ENCODE peak calls at places on chromosomes 1 and 21, in five cellular contexts. One of them, this sample, is unnamed.

GRCh38 chr1:26164036-26164927 is 4.5 kb downstream of the C1orf232 start:
- DNase-seq in fibroblast of mammary gland: peak
- DNase-seq in WERI-Rb-1: peak
- DNase-seq in SJCRH30: no peak
- DNase-seq in MM.1S: peak
- DNase-seq in this sample: no peak

GRCh38 chr1:58442114-58442513 is 104.4 kb downstream of the OMA1 start:
- DNase-seq in fibroblast of mammary gland: peak
- DNase-seq in WERI-Rb-1: no peak
- DNase-seq in SJCRH30: no peak
- DNase-seq in MM.1S: no peak
- DNase-seq in this sample: no peak

GRCh38 chr1:182829285-182829932 is 9.7 kb upstream of the DHX9 start:
- DNase-seq in fibroblast of mammary gland: no peak
- DNase-seq in WERI-Rb-1: no peak
- DNase-seq in SJCRH30: no peak
- DNase-seq in MM.1S: peak
- DNase-seq in this sample: no peak

GRCh38 chr21:41684381-41685245 is 82.2 kb downstream of the RIPK4 start:
- DNase-seq in fibroblast of mammary gland: peak
- DNase-seq in WERI-Rb-1: no peak
- DNase-seq in SJCRH30: peak
- DNase-seq in MM.1S: no peak
- DNase-seq in this sample: no peak

GRCh38 chr1:36467027-36467410 is 2.8 kb upstream of the MRPS15 start:
- DNase-seq in fibroblast of mammary gland: no peak
- DNase-seq in WERI-Rb-1: no peak
- DNase-seq in SJCRH30: no peak
- DNase-seq in MM.1S: no peak
- DNase-seq in this sample: no peak

GRCh38 chr1:108692724-108693655 is 880 bp downstream of the PRPF38B start:
- DNase-seq in fibroblast of mammary gland: peak
- DNase-seq in WERI-Rb-1: peak
- DNase-seq in SJCRH30: peak
- DNase-seq in MM.1S: peak
- DNase-seq in this sample: peak

GRCh38 chr1:161216945-161217712 is 2.0 kb downstream of the FCER1G start:
- DNase-seq in fibroblast of mammary gland: peak
- DNase-seq in WERI-Rb-1: no peak
- DNase-seq in SJCRH30: no peak
- DNase-seq in MM.1S: peak
- DNase-seq in this sample: no peak

GRCh38 chr1:26608895-26609294 is 79.3 kb downstream of the RPS6KA1 start:
- DNase-seq in fibroblast of mammary gland: peak
- DNase-seq in WERI-Rb-1: no peak
- DNase-seq in SJCRH30: no peak
- DNase-seq in MM.1S: no peak
- DNase-seq in this sample: no peak

GRCh38 chr1:202268032-202268431 is 73.7 kb downstream of the UBE2T start:
- DNase-seq in fibroblast of mammary gland: no peak
- DNase-seq in WERI-Rb-1: peak
- DNase-seq in SJCRH30: no peak
- DNase-seq in MM.1S: no peak
- DNase-seq in this sample: no peak

GRCh38 chr21:45004481-45005263 is 64.8 kb downstream of the SLX9 start:
- DNase-seq in fibroblast of mammary gland: peak
- DNase-seq in WERI-Rb-1: peak
- DNase-seq in SJCRH30: no peak
- DNase-seq in MM.1S: no peak
- DNase-seq in this sample: peak

GRCh38 chr1:41526956-41527561 is 42.6 kb upstream of the EDN2 start:
- DNase-seq in fibroblast of mammary gland: no peak
- DNase-seq in WERI-Rb-1: no peak
- DNase-seq in SJCRH30: no peak
- DNase-seq in MM.1S: no peak
- DNase-seq in this sample: no peak

GRCh38 chr1:98078586-98078985 is 157.8 kb upstream of the DPYD start:
- DNase-seq in fibroblast of mammary gland: peak
- DNase-seq in WERI-Rb-1: no peak
- DNase-seq in SJCRH30: no peak
- DNase-seq in MM.1S: no peak
- DNase-seq in this sample: no peak

GRCh38 chr1:3187415-3188149 is 118.6 kb downstream of the PRDM16 start:
- DNase-seq in fibroblast of mammary gland: no peak
- DNase-seq in WERI-Rb-1: no peak
- DNase-seq in SJCRH30: no peak
- DNase-seq in MM.1S: no peak
- DNase-seq in this sample: no peak

GRCh38 chr1:96843196-96843595 is 121.6 kb downstream of the PTBP2 start:
- DNase-seq in fibroblast of mammary gland: peak
- DNase-seq in WERI-Rb-1: no peak
- DNase-seq in SJCRH30: peak
- DNase-seq in MM.1S: no peak
- DNase-seq in this sample: no peak

GRCh38 chr1:172278478-172278877 is 142.0 kb upstream of the C1orf105 start:
- DNase-seq in fibroblast of mammary gland: peak
- DNase-seq in WERI-Rb-1: no peak
- DNase-seq in SJCRH30: no peak
- DNase-seq in MM.1S: no peak
- DNase-seq in this sample: no peak

GRCh38 chr1:240005997-240006650 is 85.6 kb upstream of the FMN2 start:
- DNase-seq in fibroblast of mammary gland: no peak
- DNase-seq in WERI-Rb-1: no peak
- DNase-seq in SJCRH30: peak
- DNase-seq in MM.1S: no peak
- DNase-seq in this sample: no peak

GRCh38 chr1:100360790-100361232 is 8.5 kb downstream of the CDC14A start:
- DNase-seq in fibroblast of mammary gland: peak
- DNase-seq in WERI-Rb-1: no peak
- DNase-seq in SJCRH30: no peak
- DNase-seq in MM.1S: no peak
- DNase-seq in this sample: no peak

GRCh38 chr21:39932335-39932734 is 65.1 kb downstream of the PCP4 start:
- DNase-seq in fibroblast of mammary gland: no peak
- DNase-seq in WERI-Rb-1: no peak
- DNase-seq in SJCRH30: no peak
- DNase-seq in MM.1S: peak
- DNase-seq in this sample: no peak

GRCh38 chr1:32763221-32763620 is 53.9 kb downstream of the YARS1 start:
- DNase-seq in fibroblast of mammary gland: no peak
- DNase-seq in WERI-Rb-1: no peak
- DNase-seq in SJCRH30: no peak
- DNase-seq in MM.1S: no peak
- DNase-seq in this sample: no peak

GRCh38 chr1:161402446-161402845 is 34.8 kb upstream of the CFAP126 start:
- DNase-seq in fibroblast of mammary gland: peak
- DNase-seq in WERI-Rb-1: no peak
- DNase-seq in SJCRH30: no peak
- DNase-seq in MM.1S: no peak
- DNase-seq in this sample: no peak

GRCh38 chr1:246081138-246081702 is 425.9 kb downstream of the SMYD3 start:
- DNase-seq in fibroblast of mammary gland: no peak
- DNase-seq in WERI-Rb-1: no peak
- DNase-seq in SJCRH30: no peak
- DNase-seq in MM.1S: no peak
- DNase-seq in this sample: no peak

GRCh38 chr1:107525146-107525545 is 384.3 kb downstream of the NTNG1 start:
- DNase-seq in fibroblast of mammary gland: no peak
- DNase-seq in WERI-Rb-1: no peak
- DNase-seq in SJCRH30: no peak
- DNase-seq in MM.1S: no peak
- DNase-seq in this sample: peak

GRCh38 chr1:92515796-92516201 is 29.1 kb upstream of the GFI1 start:
- DNase-seq in fibroblast of mammary gland: peak
- DNase-seq in WERI-Rb-1: no peak
- DNase-seq in SJCRH30: no peak
- DNase-seq in MM.1S: no peak
- DNase-seq in this sample: no peak

GRCh38 chr1:177181631-177182291 is 11.0 kb downstream of the BRINP2 start:
- DNase-seq in fibroblast of mammary gland: peak
- DNase-seq in WERI-Rb-1: peak
- DNase-seq in SJCRH30: peak
- DNase-seq in MM.1S: peak
- DNase-seq in this sample: peak

GRCh38 chr1:151518936-151519335 is 7.7 kb downstream of the CGN start:
- DNase-seq in fibroblast of mammary gland: no peak
- DNase-seq in WERI-Rb-1: no peak
- DNase-seq in SJCRH30: no peak
- DNase-seq in MM.1S: no peak
- DNase-seq in this sample: no peak

GRCh38 chr1:113536182-113536780 is 146.0 kb downstream of the MAGI3 start:
- DNase-seq in fibroblast of mammary gland: peak
- DNase-seq in WERI-Rb-1: no peak
- DNase-seq in SJCRH30: no peak
- DNase-seq in MM.1S: no peak
- DNase-seq in this sample: no peak

GRCh38 chr1:201562257-201562656 is 23.3 kb downstream of the NAV1 start:
- DNase-seq in fibroblast of mammary gland: peak
- DNase-seq in WERI-Rb-1: no peak
- DNase-seq in SJCRH30: peak
- DNase-seq in MM.1S: no peak
- DNase-seq in this sample: no peak

DNA sequence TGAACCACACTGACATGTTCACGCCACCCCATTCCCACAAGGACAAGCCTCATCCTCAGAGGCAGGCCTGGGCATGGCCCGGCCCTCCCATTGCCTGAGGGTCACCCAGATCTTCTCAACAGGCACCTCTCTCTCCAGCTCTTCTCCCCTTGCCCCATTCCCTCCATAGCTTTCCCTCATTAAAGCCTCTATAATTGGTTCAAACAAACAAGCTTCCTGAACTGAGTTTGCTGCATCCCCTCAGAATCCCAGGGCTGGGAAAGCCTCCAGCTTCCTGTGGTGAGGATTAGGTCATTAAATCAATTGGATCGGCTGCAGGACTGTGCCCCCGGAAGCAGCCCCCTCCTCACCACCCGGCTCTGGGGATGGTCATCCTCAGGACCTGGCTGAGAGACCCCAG is 18.9 kb downstream of the CTNNBIP1 start:
- DNase-seq in fibroblast of mammary gland: peak
- DNase-seq in WERI-Rb-1: peak
- DNase-seq in SJCRH30: peak
- DNase-seq in MM.1S: no peak
- DNase-seq in this sample: no peak
- H3K4me3 ChIP-seq in fibroblast of mammary gland: no peak
- H3K4me3 ChIP-seq in WERI-Rb-1: no peak
- H3K4me3 ChIP-seq in SJCRH30: no peak
- H3K4me3 ChIP-seq in MM.1S: no peak
- H3K4me3 ChIP-seq in this sample: no peak

GRCh38 chr1:47229031-47229831 is 2.8 kb downstream of the TAL1 start:
- DNase-seq in fibroblast of mammary gland: no peak
- DNase-seq in WERI-Rb-1: no peak
- DNase-seq in SJCRH30: no peak
- DNase-seq in MM.1S: no peak
- DNase-seq in this sample: peak

GRCh38 chr1:47230692-47231313 is 1.2 kb downstream of the TAL1 start:
- DNase-seq in fibroblast of mammary gland: no peak
- DNase-seq in WERI-Rb-1: peak
- DNase-seq in SJCRH30: no peak
- DNase-seq in MM.1S: no peak
- DNase-seq in this sample: no peak

GRCh38 chr1:47229884-47230691 is 1.9 kb downstream of the TAL1 start:
- DNase-seq in fibroblast of mammary gland: no peak
- DNase-seq in WERI-Rb-1: no peak
- DNase-seq in SJCRH30: no peak
- DNase-seq in MM.1S: no peak
- DNase-seq in this sample: no peak

GRCh38 chr1:47227370-47228232 is 4.4 kb downstream of the TAL1 start:
- DNase-seq in fibroblast of mammary gland: no peak
- DNase-seq in WERI-Rb-1: no peak
- DNase-seq in SJCRH30: no peak
- DNase-seq in MM.1S: no peak
- DNase-seq in this sample: no peak

DNA sequence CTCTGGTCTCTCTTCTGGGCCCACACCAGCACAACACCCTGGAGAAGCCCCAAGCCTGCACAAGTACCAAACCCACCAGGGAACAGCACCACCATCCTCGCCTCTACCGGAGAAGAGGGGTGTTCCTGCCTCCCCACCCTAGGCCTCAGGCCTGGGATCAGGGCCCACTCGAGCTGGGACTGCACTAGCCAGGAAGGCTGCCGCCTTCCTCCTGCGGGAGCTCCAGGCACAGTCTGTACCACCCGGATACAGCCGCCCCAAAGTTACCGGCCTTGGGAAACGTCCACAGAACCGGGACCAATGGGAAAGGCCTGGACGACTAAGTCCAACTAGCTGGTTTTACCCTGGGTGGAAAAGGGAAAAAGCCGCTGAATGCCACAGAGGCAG is 3.4 kb downstream of the TAL1 start:
- DNase-seq in fibroblast of mammary gland: no peak
- DNase-seq in WERI-Rb-1: no peak
- DNase-seq in SJCRH30: no peak
- DNase-seq in MM.1S: no peak
- DNase-seq in this sample: no peak
- H3K4me3 ChIP-seq in fibroblast of mammary gland: no peak
- H3K4me3 ChIP-seq in WERI-Rb-1: no peak
- H3K4me3 ChIP-seq in SJCRH30: no peak
- H3K4me3 ChIP-seq in MM.1S: no peak
- H3K4me3 ChIP-seq in this sample: peak

GRCh38 chr1:42943166-42943565 is 15.5 kb downstream of the SLC2A1 start:
- DNase-seq in fibroblast of mammary gland: no peak
- DNase-seq in WERI-Rb-1: no peak
- DNase-seq in SJCRH30: no peak
- DNase-seq in MM.1S: no peak
- DNase-seq in this sample: no peak

GRCh38 chr1:42941640-42942330 is 16.9 kb downstream of the SLC2A1 start:
- DNase-seq in fibroblast of mammary gland: peak
- DNase-seq in WERI-Rb-1: no peak
- DNase-seq in SJCRH30: peak
- DNase-seq in MM.1S: no peak
- DNase-seq in this sample: no peak

GRCh38 chr1:42942444-42942843 is 16.2 kb downstream of the SLC2A1 start:
- DNase-seq in fibroblast of mammary gland: no peak
- DNase-seq in WERI-Rb-1: no peak
- DNase-seq in SJCRH30: no peak
- DNase-seq in MM.1S: no peak
- DNase-seq in this sample: peak

GRCh38 chr1:42939216-42939615 is 19.5 kb downstream of the SLC2A1 start:
- DNase-seq in fibroblast of mammary gland: no peak
- DNase-seq in WERI-Rb-1: no peak
- DNase-seq in SJCRH30: no peak
- DNase-seq in MM.1S: no peak
- DNase-seq in this sample: no peak

GRCh38 chr1:42940851-42941639 is 17.6 kb downstream of the SLC2A1 start:
- DNase-seq in fibroblast of mammary gland: peak
- DNase-seq in WERI-Rb-1: no peak
- DNase-seq in SJCRH30: peak
- DNase-seq in MM.1S: no peak
- DNase-seq in this sample: no peak
- H3K4me3 ChIP-seq in fibroblast of mammary gland: no peak
- H3K4me3 ChIP-seq in WERI-Rb-1: no peak
- H3K4me3 ChIP-seq in SJCRH30: no peak
- H3K4me3 ChIP-seq in MM.1S: no peak
- H3K4me3 ChIP-seq in this sample: no peak

DNA sequence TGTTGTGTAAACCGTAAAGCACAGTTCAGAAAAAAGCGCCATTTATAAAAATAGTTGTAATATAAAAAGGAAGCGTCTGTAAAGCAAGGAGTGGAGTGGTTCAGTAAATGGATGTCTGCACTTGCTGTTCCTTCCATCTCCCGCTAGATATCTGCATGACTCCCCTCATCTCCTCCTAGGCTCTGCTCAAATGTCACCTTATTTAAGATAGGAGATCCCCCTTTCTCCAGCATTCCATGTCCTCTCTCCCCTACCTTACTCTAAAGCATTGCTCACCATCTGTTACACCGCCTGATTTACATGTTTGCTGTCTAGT is 745 bp downstream of the MUL1 start:
- DNase-seq in fibroblast of mammary gland: no peak
- DNase-seq in WERI-Rb-1: no peak
- DNase-seq in SJCRH30: no peak
- DNase-seq in MM.1S: no peak
- DNase-seq in this sample: no peak
- H3K4me3 ChIP-seq in fibroblast of mammary gland: peak
- H3K4me3 ChIP-seq in WERI-Rb-1: peak
- H3K4me3 ChIP-seq in SJCRH30: peak
- H3K4me3 ChIP-seq in MM.1S: peak
- H3K4me3 ChIP-seq in this sample: peak